ENCODE peak calls at places on chromosomes 6 and 20, in seven cellular contexts. S, B, W, J, I, D and H are unnamed samples.

GRCh38 chr6:30836431-30836866 is 47.9 kb upstream of the DDR1 start:
- DNase-seq in S (no peak), B (peak; percentile 63), W (peak; percentile 87), J (no peak), I (no peak), D (no peak), H (peak; percentile 79)

GRCh38 chr6:81340946-81341345 is 411.5 kb downstream of the TENT5A start:
- DNase-seq in S (no peak), B (no peak), W (peak; percentile 15), J (no peak), I (no peak), D (no peak), H (no peak)

GRCh38 chr20:17938889-17939619 is 29.5 kb downstream of the SNX5 start:
- DNase-seq in S (peak; percentile 57), B (no peak), W (peak; percentile 73), J (peak; percentile 53), I (peak; percentile 89), D (peak; percentile 80), H (peak; percentile 89)

GRCh38 chr6:136962661-136963060 is 40.6 kb downstream of the SLC35D3 start:
- DNase-seq in S (no peak), B (no peak), W (peak; percentile 21), J (no peak), I (peak; percentile 61), D (no peak), H (no peak)

GRCh38 chr6:148771896-148772554 is 25.2 kb downstream of the UST start:
- DNase-seq in S (no peak), B (no peak), W (no peak), J (no peak), I (no peak), D (peak; percentile 36), H (no peak)

GRCh38 chr6:135149376-135149775 is 31.7 kb upstream of the MYB start:
- DNase-seq in S (no peak), B (no peak), W (no peak), J (no peak), I (no peak), D (no peak), H (no peak)

GRCh38 chr20:10249048-10249770 is 30.6 kb downstream of the SNAP25 start:
- DNase-seq in S (peak; percentile 22), B (no peak), W (no peak), J (no peak), I (no peak), D (no peak), H (no peak)

GRCh38 chr20:8331740-8332412 is 199.8 kb downstream of the PLCB1 start:
- DNase-seq in S (peak; percentile 49), B (peak; percentile 77), W (peak; percentile 87), J (no peak), I (no peak), D (no peak), H (peak; percentile 71)

GRCh38 chr6:15285682-15286294 is 39.9 kb downstream of the JARID2 start:
- DNase-seq in S (no peak), B (no peak), W (peak; percentile 33), J (no peak), I (no peak), D (no peak), H (no peak)

GRCh38 chr20:44309763-44310663 is 989 bp downstream of the FITM2 start:
- DNase-seq in S (no peak), B (peak; percentile 56), W (peak; percentile 68), J (no peak), I (no peak), D (no peak), H (peak; percentile 92)

GRCh38 chr6:55293116-55293515 is 34.2 kb upstream of the GFRAL start:
- DNase-seq in S (no peak), B (no peak), W (peak; percentile 7), J (no peak), I (no peak), D (no peak), H (no peak)

GRCh38 chr6:28105286-28105685 is 19.1 kb upstream of the ZSCAN16 start:
- DNase-seq in S (no peak), B (no peak), W (peak; percentile 33), J (no peak), I (peak; percentile 25), D (peak; percentile 24), H (no peak)

GRCh38 chr6:100057941-100058340 is 63.9 kb upstream of the MCHR2 start:
- DNase-seq in S (no peak), B (no peak), W (peak; percentile 65), J (no peak), I (no peak), D (no peak), H (no peak)